ENCODE peak calls at places on chromosomes 2 and 18, in six cellular contexts. D is gastrocnemius medialis, C is psoas muscle, H is mucosa of descending colon, B is Peyer's patch, A is SJCRH30. Z is an unnamed sample.

GRCh38 chr2:212596688-212597087 is 58.1 kb upstream of the ERBB4 start:
- DNase-seq in D (no peak), C (no peak), H (no peak), B (no peak), A (no peak), Z (no peak)

GRCh38 chr2:7020939-7021470 is 103.8 kb downstream of the RNF144A start:
- DNase-seq in D (no peak), C (no peak), H (no peak), B (no peak), A (no peak), Z (no peak)

GRCh38 chr18:7164610-7165009 is 47.0 kb upstream of the LAMA1 start:
- DNase-seq in D (no peak), C (no peak), H (no peak), B (no peak), A (no peak), Z (no peak)

GRCh38 chr2:178756843-178757242 is 50.4 kb downstream of the TTN start:
- DNase-seq in D (no peak), C (no peak), H (no peak), B (no peak), A (no peak), Z (no peak)

GRCh38 chr2:83817511-83817910 is 641.6 kb downstream of the SUCLG1 start:
- DNase-seq in D (no peak), C (no peak), H (no peak), B (no peak), A (no peak), Z (no peak)

GRCh38 chr2:6824962-6825361 is 40.7 kb downstream of the CMPK2 start:
- DNase-seq in D (no peak), C (no peak), H (no peak), B (no peak), A (no peak), Z (no peak)

GRCh38 chr2:86661333-86661732 is 37.7 kb upstream of the RNF103 start:
- DNase-seq in D (no peak), C (no peak), H (no peak), B (no peak), A (no peak), Z (peak; percentile 2)

GRCh38 chr2:236503100-236503499 is 66.5 kb upstream of the ACKR3 start:
- DNase-seq in D (no peak), C (no peak), H (no peak), B (no peak), A (no peak), Z (no peak)

GRCh38 chr2:38106420-38107182 is 30.6 kb upstream of the CYP1B1 start:
- DNase-seq in D (no peak), C (no peak), H (no peak), B (no peak), A (no peak), Z (no peak)

GRCh38 chr18:33746261-33746660 is 168.2 kb downstream of the ASXL3 start:
- DNase-seq in D (no peak), C (no peak), H (no peak), B (no peak), A (no peak), Z (no peak)

GRCh38 chr2:30914456-30914855 is 107.2 kb upstream of the CAPN13 start:
- DNase-seq in D (no peak), C (no peak), H (no peak), B (no peak), A (no peak), Z (peak; percentile 46)

GRCh38 chr18:21386523-21387240 is 144.7 kb downstream of the GREB1L start:
- DNase-seq in D (no peak), C (no peak), H (no peak), B (no peak), A (no peak), Z (no peak)

GRCh38 chr2:166984188-166984587 is 95.9 kb downstream of the XIRP2 start:
- DNase-seq in D (no peak), C (no peak), H (no peak), B (no peak), A (no peak), Z (no peak)

GRCh38 chr18:5546660-5547059 is 2.9 kb upstream of the EPB41L3 start:
- DNase-seq in D (no peak), C (no peak), H (no peak), B (no peak), A (no peak), Z (no peak)

GRCh38 chr2:222791946-222792649 is 68.7 kb upstream of the ACSL3 start:
- DNase-seq in D (peak; percentile 54), C (peak; percentile 71), H (no peak), B (no peak), A (no peak), Z (no peak)

GRCh38 chr2:168210898-168211570 is 36.4 kb downstream of the STK39 start:
- DNase-seq in D (no peak), C (no peak), H (no peak), B (no peak), A (no peak), Z (no peak)
- H3K9me3 ChIP-seq in D (no peaks in the 10 kb centered on the region), C (no peaks in the 10 kb centered on the region), H (no peaks in the 10 kb centered on the region), B (no peaks in the 10 kb centered on the region), A (no peaks in the 10 kb centered on the region), Z (no peaks in the 10 kb centered on the region)

GRCh38 chr18:35942661-35943060 is 29.8 kb upstream of the RMP24 start:
- DNase-seq in D (no peak), C (no peak), H (no peak), B (no peak), A (no peak), Z (no peak)
- H3K4me3 ChIP-seq in D (no peak overlapping the region), C (no peak overlapping the region), H (no peak overlapping the region), B (no peak overlapping the region), A (no peak overlapping the region), Z (no peak overlapping the region)

DNA sequence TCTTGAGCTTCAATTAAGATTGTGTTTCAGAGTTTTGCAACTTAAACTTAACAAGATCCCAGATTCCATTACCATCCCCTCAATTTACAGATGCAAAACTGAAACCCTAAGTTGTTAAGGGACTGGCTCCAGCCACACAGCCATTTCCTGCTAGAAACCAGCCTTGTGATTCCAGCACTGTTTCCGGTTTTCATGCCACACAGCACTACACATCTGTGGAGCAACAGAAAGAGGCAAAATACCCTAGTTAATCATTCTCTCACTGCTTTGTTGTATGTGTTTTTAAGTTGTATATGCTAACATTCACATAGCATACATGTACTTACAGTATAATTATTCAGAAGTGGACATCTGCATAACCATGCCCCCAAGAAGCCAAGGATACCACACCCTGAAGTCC is 87.5 kb downstream of the MYO5B start:
- DNase-seq in D (no peak), C (no peak), H (no peak), B (no peak), A (no peak), Z (no peak)
- H3K9me3 ChIP-seq in D (no peaks in the 10 kb centered on the region), C (no peaks in the 10 kb centered on the region), H (no peaks in the 10 kb centered on the region), B (no peaks in the 10 kb centered on the region), A (no peaks in the 10 kb centered on the region), Z (no peaks in the 10 kb centered on the region)

DNA sequence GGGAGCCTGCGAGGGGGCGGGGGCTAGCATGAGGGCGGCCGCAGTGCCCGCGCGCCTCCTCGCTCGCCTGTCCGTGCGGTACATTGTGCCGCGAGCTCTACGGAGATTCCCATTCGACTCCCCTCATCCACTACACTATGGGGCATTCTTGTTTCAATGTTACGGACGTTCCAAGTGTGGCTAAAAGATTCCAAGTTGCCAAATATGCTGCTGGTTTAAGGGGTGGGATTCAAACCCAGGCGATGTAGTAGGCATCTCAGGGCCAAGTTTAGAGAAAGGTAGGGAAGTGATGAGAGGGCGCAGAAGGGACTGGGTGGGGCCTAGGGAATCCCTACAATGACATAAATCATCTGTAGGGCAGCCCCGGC is 10.0 kb upstream of the CRYBA2 start:
- DNase-seq in D (no peak), C (no peak), H (no peak), B (no peak), A (no peak), Z (no peak)
- H3K4me3 ChIP-seq in D (no peak overlapping the region), C (peak overlapping the region; percentile 18), H (no peak overlapping the region), B (peak overlapping the region; percentile 60), A (no peak overlapping the region), Z (no peak overlapping the region)

GRCh38 chr18:36045241-36045999 is 21.9 kb downstream of the RPRD1A start:
- DNase-seq in D (no peak), C (no peak), H (no peak), B (no peak), A (no peak), Z (no peak)
- H3K9me3 ChIP-seq in D (no peaks in the 10 kb centered on the region), C (no peaks in the 10 kb centered on the region), H (no peaks in the 10 kb centered on the region), B (no peaks in the 10 kb centered on the region), A (no peaks in the 10 kb centered on the region), Z (peaks cover 8% of the 10 kb centered on the region)

DNA sequence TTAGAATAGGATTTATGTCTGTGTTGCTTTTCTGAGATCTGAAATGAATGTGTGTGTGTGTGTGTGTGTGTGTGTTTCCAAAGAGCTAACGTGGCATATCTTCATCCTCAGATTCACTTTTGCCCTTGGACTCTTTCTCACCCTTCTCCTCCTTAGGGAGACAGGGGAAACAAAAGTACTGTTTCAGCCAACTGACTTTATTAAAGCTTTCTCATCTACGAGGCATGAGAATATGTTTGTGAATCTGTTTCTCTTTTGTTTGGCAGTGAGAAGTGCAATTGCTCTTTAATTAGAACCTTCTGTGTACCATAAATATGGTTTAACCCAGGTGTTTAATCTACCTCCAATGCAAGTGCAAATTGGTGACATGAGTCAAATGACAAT is 186.5 kb upstream of the COL3A1 start:
- DNase-seq in D (no peak), C (no peak), H (no peak), B (no peak), A (no peak), Z (no peak)
- H3K4me3 ChIP-seq in D (no peak overlapping the region), C (peak overlapping the region; percentile 29), H (no peak overlapping the region), B (no peak overlapping the region), A (no peak overlapping the region), Z (no peak overlapping the region)

DNA sequence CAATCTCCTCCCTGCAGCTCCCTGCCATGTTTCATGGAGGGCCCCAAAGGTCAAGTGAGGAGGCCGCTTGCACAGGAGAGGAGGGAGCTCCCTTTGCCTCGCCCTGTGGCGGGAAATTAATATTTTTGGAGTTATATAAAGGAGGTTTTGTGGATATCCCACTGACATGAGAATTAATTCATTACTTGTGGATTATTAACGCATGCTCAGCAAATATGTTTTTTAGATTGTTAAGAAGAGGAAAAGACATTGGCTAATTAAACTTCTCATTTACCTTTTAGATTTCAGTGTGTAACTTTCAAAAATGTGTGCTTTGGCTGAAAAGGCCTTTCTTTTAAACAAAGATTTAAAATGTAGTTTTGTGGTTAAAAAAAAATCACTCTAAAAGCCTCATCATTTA is 474.0 kb downstream of the SOCS6 start:
- DNase-seq in D (no peak), C (no peak), H (no peak), B (no peak), A (no peak), Z (no peak)
- H3K9me3 ChIP-seq in D (no peaks in the 10 kb centered on the region), C (peaks cover 3% of the 10 kb centered on the region), H (no peaks in the 10 kb centered on the region), B (no peaks in the 10 kb centered on the region), A (no peaks in the 10 kb centered on the region), Z (no peaks in the 10 kb centered on the region)

DNA sequence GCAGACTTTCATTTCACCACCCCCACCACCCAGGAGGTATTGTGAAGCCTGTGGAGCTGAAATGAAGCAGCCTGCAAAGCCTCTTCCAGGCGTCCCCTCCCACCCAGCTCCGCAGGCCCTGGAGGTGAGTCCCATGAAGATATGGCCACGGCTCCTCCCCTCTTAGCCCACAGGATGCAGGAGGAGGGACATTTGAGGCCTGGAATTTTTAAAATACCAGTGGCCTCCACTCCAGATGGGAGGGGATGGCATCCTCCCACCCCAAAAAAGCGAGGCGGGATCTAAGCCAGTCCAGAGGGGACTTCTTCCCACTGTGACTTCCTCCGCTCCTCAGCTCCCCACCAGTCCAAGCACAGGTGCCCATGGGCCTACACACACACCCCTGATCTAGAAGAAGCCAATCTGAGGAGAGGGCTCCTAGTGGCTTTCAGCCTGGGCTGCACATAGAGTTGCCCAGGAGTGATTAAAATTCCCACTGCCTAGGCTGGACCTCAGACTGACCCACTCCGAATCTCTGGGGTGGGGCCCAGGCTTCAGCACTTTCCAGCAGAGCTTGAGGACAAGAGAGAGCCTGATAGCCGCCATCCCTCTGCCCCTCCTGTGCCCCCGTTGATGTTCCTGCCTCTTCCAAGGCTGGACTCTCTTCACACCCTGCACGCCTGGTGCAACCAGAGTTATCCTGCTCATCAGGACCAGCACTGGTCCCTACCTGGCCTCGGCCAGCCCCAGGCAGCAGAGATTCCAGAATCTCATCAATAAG is 206.9 kb downstream of the TNS1 start:
- DNase-seq in D (no peak), C (no peak), H (no peak), B (no peak), A (no peak), Z (no peak)
- H3K4me3 ChIP-seq in D (no peak overlapping the region), C (no peak overlapping the region), H (no peak overlapping the region), B (no peak overlapping the region), A (no peak overlapping the region), Z (no peak overlapping the region)

Z was measured in MG63.